ENCODE peak calls at places on chromosomes 13 and 19, in six cellular contexts. D is endothelial cell of umbilical vein, R is K562, E is GM12878, M is A549, Z is HepG2. Y is an unnamed sample.

GRCh38 chr19:55655648-55656040 is 809 bp downstream of the U2AF2 start:
- DNase-seq in M (no peak), Z (no peak), R (no peak), E (no peak), D (no peak), Y (no peak)

GRCh38 chr19:16118489-16119033 is 6.9 kb downstream of the RAB8A start:
- DNase-seq in M (no peak), E (peak), D (no peak), Z (no peak), R (no peak), Y (peak)

GRCh38 chr13:30004204-30004603 is 153.8 kb upstream of the UBL3 start:
- DNase-seq in D (no peak), M (peak), Z (no peak), R (no peak), E (no peak), Y (peak)

GRCh38 chr13:57784633-57785032 is 153.1 kb downstream of the PCDH17 start:
- DNase-seq in R (no peak), Z (no peak), E (no peak), M (no peak), D (no peak), Y (peak)

GRCh38 chr13:113560645-113561416 is 23.7 kb upstream of the TFDP1 start:
- DNase-seq in D (no peak), Z (no peak), E (no peak), M (no peak), R (no peak), Y (no peak)

GRCh38 chr13:36848228-36848982 is 29.4 kb downstream of the RFXAP start:
- DNase-seq in R (peak), Z (no peak), M (peak), D (peak), E (no peak), Y (peak)

GRCh38 chr19:10013834-10014618 is 743 bp downstream of the RDH8 start:
- DNase-seq in Z (no peak), E (no peak), R (no peak), M (no peak), D (no peak), Y (no peak)

GRCh38 chr19:44904426-44904994 is 1.1 kb upstream of the APOE start:
- DNase-seq in Z (peak), M (peak), D (no peak), E (no peak), R (peak), Y (peak)

GRCh38 chr19:49570997-49571676 is 9.2 kb downstream of the NOSIP start:
- DNase-seq in Z (peak), E (no peak), R (peak), D (no peak), M (peak), Y (peak)

GRCh38 chr19:58538257-58539168 is 5.4 kb upstream of the TRIM28 start:
- DNase-seq in R (no peak), Z (no peak), E (no peak), D (peak), M (no peak), Y (no peak)

GRCh38 chr19:47518139-47518538 is 3.3 kb upstream of the NAPA start:
- DNase-seq in R (no peak), M (no peak), Z (no peak), D (no peak), E (peak), Y (peak)

GRCh38 chr13:49369876-49370275 is 74.0 kb downstream of the CAB39L start:
- DNase-seq in M (no peak), D (no peak), Z (no peak), R (no peak), E (no peak), Y (peak)

GRCh38 chr13:106246817-106247216 is 288.6 kb downstream of the EFNB2 start:
- DNase-seq in M (no peak), Z (no peak), R (no peak), D (no peak), E (no peak), Y (no peak)

GRCh38 chr13:98822238-98822606 is 69.8 kb upstream of the SLC15A1 start:
- DNase-seq in R (no peak), M (peak), Z (no peak), E (no peak), D (no peak), Y (no peak)

GRCh38 chr19:29092712-29093552 is 120.0 kb downstream of the UQCRFS1 start:
- DNase-seq in E (no peak), R (peak), M (no peak), D (no peak), Z (no peak), Y (no peak)
- TF ChIP-seq MAX in E (no peak), R (no peak), M (no peak), D (no peak), Z (no peak), Y (no peak)

GRCh38 chr13:41263261-41263971 is at the start of gene MTRF1:
- DNase-seq in R (peak), D (peak), Z (peak), M (peak), E (peak), Y (peak)

GRCh38 chr13:41271456-41272285 is 8.3 kb upstream of the MTRF1 start:
- DNase-seq in E (peak), M (no peak), D (no peak), R (no peak), Z (no peak), Y (no peak)

GRCh38 chr13:41273806-41274441 is 10.5 kb upstream of the MTRF1 start:
- DNase-seq in E (no peak), Z (no peak), M (peak), R (no peak), D (no peak), Y (no peak)

GRCh38 chr13:41267106-41267505 is 3.7 kb upstream of the MTRF1 start:
- DNase-seq in R (no peak), E (no peak), D (no peak), Z (no peak), M (no peak), Y (no peak)

DNA sequence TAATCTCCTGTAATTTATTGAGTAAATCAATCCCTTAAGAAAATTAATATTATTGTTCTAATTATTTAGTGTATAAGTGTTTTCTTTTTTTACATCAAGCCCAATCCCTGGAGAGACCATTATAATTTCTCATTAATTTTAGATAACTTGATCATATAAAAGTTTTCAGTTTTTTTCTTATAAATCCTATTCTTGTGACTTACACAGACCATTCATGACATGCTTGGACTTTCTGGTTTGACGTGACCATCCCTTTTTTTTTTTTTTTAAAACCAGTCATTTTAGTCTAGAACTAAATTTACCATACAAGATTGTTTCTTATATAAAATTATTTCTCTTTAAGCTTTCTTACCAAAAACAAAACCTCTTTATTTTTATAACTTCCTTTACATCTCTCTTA is 5.4 kb upstream of the MTRF1 start:
- DNase-seq in E (no peak), Z (no peak), D (peak), M (peak), R (peak), Y (peak)
- TF ChIP-seq MYC in E (no peak), Z (no peak), D (no peak), M (no peak), R (no peak), Y (no peak)

DNA sequence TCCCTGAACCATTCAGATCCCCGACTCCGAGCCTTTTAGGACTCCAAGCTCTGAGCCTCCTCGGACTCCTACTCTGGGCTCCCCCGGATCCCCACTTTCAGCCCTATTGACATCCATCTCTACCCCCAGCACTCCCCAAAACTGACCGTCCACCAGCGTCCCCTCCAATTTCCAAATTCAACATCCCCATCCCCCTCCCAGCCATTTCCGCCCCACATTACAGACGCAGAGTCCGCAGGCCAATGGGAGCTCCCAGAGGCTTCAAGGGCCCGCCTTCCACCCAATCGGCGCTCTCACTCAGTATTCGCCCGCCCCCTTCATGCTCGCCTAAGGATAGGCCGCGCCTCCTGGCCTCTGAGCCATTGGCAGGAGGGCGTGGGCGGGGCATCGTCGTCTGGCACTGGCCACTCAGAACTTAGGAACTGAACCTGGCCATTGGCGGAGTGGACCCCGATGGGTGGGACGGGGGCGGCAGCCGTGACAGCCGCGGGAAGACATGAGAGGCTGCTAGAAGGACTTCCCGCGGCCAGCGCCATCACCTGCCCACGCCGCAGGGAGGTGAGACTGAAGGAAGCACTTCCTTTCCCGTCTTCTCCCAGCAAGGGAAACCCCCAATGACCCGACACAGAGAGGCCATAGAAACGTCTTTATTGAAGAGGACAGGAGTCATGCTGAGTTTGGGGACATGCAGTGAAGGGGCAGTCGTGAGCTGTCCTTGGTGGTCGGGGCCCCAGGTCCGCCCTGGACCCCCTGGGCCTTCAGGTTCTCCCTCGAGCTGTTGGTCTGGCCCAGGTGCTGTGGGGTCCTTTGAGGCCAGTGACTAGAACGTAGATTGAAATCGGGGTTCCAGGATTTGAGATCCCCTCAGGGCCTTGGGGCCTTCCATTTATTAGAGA is at the start of gene ALKBH6:
- DNase-seq in E (peak), Z (peak), R (peak), D (peak), M (peak), Y (peak)
- H3K4me3 ChIP-seq in E (peak), Z (peak), R (peak), D (peak), M (peak), Y (peak)

GRCh38 chr13:38228322-38228721 is 121.3 kb upstream of the UFM1 start:
- DNase-seq in Z (no peak), M (no peak), D (no peak), E (no peak), R (no peak), Y (no peak)
- TF ChIP-seq MAX in Z (no peak), M (no peak), D (no peak), E (no peak), R (no peak), Y (no peak)

DNA sequence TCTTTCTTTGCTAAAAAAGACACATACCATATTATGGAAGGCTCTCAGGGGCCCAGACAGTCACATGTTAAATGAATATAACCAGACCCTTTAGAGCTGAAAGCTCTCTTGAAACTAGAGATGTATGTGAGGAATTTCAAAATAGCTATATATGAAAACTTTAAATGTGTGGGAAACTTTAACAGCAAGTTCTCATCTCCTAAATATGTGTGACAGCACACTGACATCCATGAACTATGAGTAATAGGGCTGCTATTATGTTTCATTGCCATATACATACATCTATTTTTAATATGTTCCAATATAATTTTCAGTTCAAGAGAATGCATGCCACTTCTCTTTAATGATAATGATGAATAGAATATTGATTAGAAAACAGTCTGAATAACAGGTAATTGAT is 509.5 kb downstream of the GPC6 start:
- DNase-seq in R (no peak), Z (no peak), D (no peak), M (no peak), E (no peak), Y (no peak)
- TF ChIP-seq MYC in R (no peak), Z (no peak), D (no peak), M (no peak), E (no peak), Y (no peak)

DNA sequence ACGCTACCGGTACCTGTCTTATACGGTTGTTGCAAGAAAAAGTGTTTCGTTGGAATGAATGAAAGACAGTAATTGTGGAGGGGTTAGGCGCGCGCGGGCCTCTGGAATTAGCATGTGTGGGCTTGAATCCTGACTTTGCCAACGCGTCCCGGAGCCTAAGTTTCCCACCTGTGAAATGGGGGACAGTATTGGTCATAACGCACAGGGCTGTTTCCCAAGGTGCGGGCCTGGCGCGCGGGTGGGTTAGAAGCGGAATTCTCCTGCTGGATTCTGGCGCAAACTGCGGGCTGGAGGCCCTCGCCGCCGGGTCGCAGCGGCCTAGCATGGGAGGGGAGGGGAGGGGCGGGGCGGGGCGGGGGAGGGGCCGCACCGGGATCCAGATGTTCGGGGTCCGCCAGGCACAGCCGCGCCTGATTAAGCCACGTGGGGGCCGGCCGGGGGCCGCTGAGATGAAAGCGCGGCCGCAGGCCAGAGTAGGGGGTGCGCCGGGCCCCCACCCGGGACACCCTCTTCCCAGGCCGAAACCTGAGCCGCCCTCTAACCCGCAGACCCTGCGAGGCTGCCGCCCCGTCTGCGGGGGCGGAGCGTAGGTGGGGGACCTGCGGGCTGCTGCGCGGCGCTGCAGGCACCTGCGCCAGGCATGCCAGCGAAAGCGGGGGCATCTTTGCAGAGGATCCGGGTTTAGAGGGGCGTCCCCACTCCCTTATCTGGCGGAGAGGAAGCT is 1.2 kb upstream of the TMEM59L start:
- DNase-seq in E (no peak), M (no peak), D (no peak), R (no peak), Z (peak), Y (no peak)
- H3K4me3 ChIP-seq in E (no peak), M (peak), D (no peak), R (no peak), Z (peak), Y (no peak)

DNA sequence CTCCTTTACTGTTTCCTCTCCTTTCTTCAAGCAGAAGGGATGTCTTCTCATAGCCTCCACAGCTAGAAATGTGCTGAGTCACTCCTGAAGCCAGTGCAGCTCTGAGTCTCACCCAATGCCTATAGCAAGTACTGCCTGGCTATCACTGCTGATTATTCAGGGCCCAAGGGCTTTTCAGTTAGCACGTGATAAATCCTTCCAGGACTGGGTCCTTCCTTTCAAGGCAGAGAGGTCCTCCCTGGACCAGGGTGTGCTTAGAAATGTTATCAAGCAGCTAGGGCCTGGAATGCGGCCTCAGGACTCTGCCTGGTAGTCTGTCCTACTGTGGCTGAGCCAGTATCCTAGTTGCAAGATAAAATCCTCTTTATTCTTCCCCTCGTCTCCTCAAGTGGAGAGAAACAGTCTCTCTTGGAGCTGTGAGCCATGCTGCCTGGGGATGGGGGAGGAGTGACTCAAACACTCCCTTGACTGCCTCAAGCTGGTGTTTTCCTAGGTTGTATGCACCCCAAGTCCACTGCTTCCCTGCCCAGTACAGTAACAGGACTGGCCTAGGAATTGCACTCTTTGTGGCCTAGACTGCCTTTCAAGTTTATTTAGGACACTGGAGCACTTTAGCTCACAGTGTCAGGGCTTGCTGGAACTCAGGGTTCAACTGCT is 198.7 kb upstream of the SERP2 start:
- DNase-seq in Z (no peak), D (no peak), E (no peak), M (peak), R (peak), Y (peak)
- TF ChIP-seq MAX in Z (no peak), D (no peak), E (no peak), M (no peak), R (no peak), Y (no peak)

GRCh38 chr13:59700281-59700680 is 463.4 kb downstream of the DIAPH3 start:
- DNase-seq in R (no peak), D (no peak), E (no peak), M (no peak), Z (peak), Y (no peak)
- TF ChIP-seq MYC in R (no peak), D (no peak), E (no peak), M (no peak), Z (no peak), Y (no peak)

DNA sequence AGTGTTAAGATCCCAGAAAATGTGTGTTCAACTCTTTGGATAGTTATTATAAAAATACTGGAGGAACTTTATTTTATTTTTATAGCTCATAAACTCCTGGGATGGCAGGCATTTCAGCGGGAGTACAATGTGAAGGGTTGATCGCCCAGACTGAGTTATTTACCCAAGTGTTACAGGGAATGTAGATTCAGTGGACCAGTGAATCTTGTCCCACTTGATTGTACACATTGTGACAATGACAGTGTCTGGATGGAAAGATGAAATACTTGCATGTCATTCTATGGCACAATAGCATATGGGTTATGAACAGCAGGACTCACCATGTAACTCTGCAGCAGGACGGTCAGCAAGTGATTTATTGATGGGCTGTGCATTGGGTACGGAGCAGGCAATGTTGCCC is 20.3 kb downstream of the OLFM4 start:
- DNase-seq in Z (no peak), E (no peak), M (no peak), D (no peak), R (no peak), Y (no peak)
- H3K4me3 ChIP-seq in Z (no peak), E (no peak), M (no peak), D (no peak), R (no peak), Y (no peak)